ENCODE peak calls at places on chromosomes 13 and 19, in four cellular contexts. I is tibial nerve, M is pons, L is H7. C is an unnamed sample.

GRCh38 chr19:39195755-39196154 is 1.0 kb upstream of the NCCRP1 start:
- DNase-seq in I (no peak), M (no peak), L (peak), C (no peak)

GRCh38 chr19:41409288-41409687 is 11.7 kb downstream of the BCKDHA start:
- DNase-seq in I (no peak), M (no peak), L (no peak), C (no peak)

GRCh38 chr13:80086304-80086721 is 254.6 kb downstream of the SPRY2 start:
- DNase-seq in I (no peak), M (no peak), L (no peak), C (no peak)

GRCh38 chr19:51131780-51132680 is 7.3 kb downstream of the SIGLEC9 start:
- DNase-seq in I (peak), M (peak), L (no peak), C (peak)

GRCh38 chr19:16026756-16027155 is 49.5 kb upstream of the TPM4 start:
- DNase-seq in I (no peak), M (no peak), L (no peak), C (no peak)

GRCh38 chr19:5246554-5247155 is 94.0 kb downstream of the PTPRS start:
- DNase-seq in I (no peak), M (no peak), L (no peak), C (no peak)

GRCh38 chr19:34904521-34904845 is 22.2 kb upstream of the ZNF30 start:
- DNase-seq in I (no peak), M (no peak), L (no peak), C (peak)

GRCh38 chr19:36099166-36099785 is 11.7 kb upstream of the OVOL3 start:
- DNase-seq in I (no peak), M (no peak), L (no peak), C (no peak)

GRCh38 chr19:20470345-20471119 is 95.0 kb downstream of the ZNF737 start:
- DNase-seq in I (no peak), M (no peak), L (no peak), C (no peak)